ENCODE peak calls at places on chromosome 1, in seven cellular contexts. M is HCT116, U is HepG2, Z is spleen, T is suprapubic skin, L is breast epithelium, R is SK-N-SH. I is an unnamed sample.

GRCh38 chr1:89121641-89122040 is 4.3 kb downstream of the GBP2 start:
- DNase-seq in T (no peak), U (no peak), L (no peak), R (no peak), M (no peak), Z (no peak), I (no peak)

GRCh38 chr1:205014772-205015171 is 28.2 kb upstream of the CNTN2 start:
- DNase-seq in Z (no peak), U (no peak), L (no peak), R (no peak), M (no peak), T (no peak), I (no peak)

GRCh38 chr1:200107004-200107470 is 79.5 kb downstream of the NR5A2 start:
- DNase-seq in R (no peak), L (no peak), T (no peak), Z (no peak), U (no peak), M (no peak), I (no peak)

GRCh38 chr1:59346429-59346828 is 49.5 kb downstream of the FGGY start:
- DNase-seq in U (peak; percentile 37), R (no peak), Z (no peak), M (no peak), L (no peak), T (no peak), I (no peak)

GRCh38 chr1:153652795-153653507 is 5.6 kb upstream of the SNAPIN start:
- DNase-seq in M (no peak), L (peak; percentile 52), R (no peak), Z (no peak), U (no peak), T (peak; percentile 50), I (no peak)

GRCh38 chr1:6352138-6352563 is 41.4 kb downstream of the ACOT7 start:
- DNase-seq in L (peak; percentile 34), R (no peak), M (no peak), U (peak; percentile 73), T (no peak), Z (no peak), I (no peak)

GRCh38 chr1:47412437-47412836 is 3.6 kb upstream of the FOXE3 start:
- DNase-seq in R (no peak), M (no peak), T (no peak), L (no peak), U (no peak), Z (no peak), I (no peak)

GRCh38 chr1:234531181-234532132 is 52.5 kb upstream of the TARBP1 start:
- DNase-seq in T (peak; percentile 89), L (peak; percentile 82), R (no peak), Z (peak; percentile 74), M (no peak), U (no peak), I (peak; percentile 62)

GRCh38 chr1:78045850-78046778 is at the start of gene GIPC2:
- DNase-seq in M (no peak), R (peak; percentile 69), U (peak; percentile 31), L (no peak), Z (peak; percentile 80), T (no peak), I (peak; percentile 43)

GRCh38 chr1:229383961-229384360 is 41.1 kb upstream of the CCSAP start:
- DNase-seq in R (no peak), L (no peak), T (no peak), M (no peak), Z (no peak), U (no peak), I (no peak)

GRCh38 chr1:236023926-236024565 is 40.8 kb downstream of the NID1 start:
- DNase-seq in T (no peak), Z (no peak), L (no peak), M (no peak), R (no peak), U (no peak), I (no peak)

GRCh38 chr1:154730251-154730650 is 122.3 kb upstream of the ADAR start:
- DNase-seq in U (no peak), Z (no peak), L (no peak), T (no peak), R (no peak), M (no peak), I (no peak)

GRCh38 chr1:185337221-185337620 is 20.2 kb upstream of the IVNS1ABP start:
- DNase-seq in U (no peak), T (no peak), Z (no peak), M (no peak), R (no peak), L (no peak), I (no peak)

GRCh38 chr1:67626495-67627235 is 58.3 kb upstream of the GADD45A start:
- DNase-seq in Z (no peak), M (peak; percentile 7), L (no peak), R (no peak), U (no peak), T (no peak), I (no peak)

GRCh38 chr1:174243451-174244000 is 84.2 kb downstream of the RABGAP1L start:
- DNase-seq in Z (no peak), R (no peak), M (no peak), T (no peak), L (no peak), U (no peak), I (no peak)

GRCh38 chr1:98389809-98390208 is 271.7 kb upstream of the SNX7 start:
- DNase-seq in Z (no peak), R (no peak), L (no peak), T (no peak), U (no peak), M (no peak), I (no peak)

GRCh38 chr1:179719272-179719671 is 23.8 kb upstream of the FAM163A start:
- DNase-seq in U (no peak), T (no peak), M (no peak), Z (no peak), R (no peak), L (no peak), I (no peak)

GRCh38 chr1:26771643-26772321 is 16.0 kb upstream of the PIGV start:
- DNase-seq in L (no peak), R (no peak), Z (no peak), T (no peak), U (peak; percentile 77), M (peak; percentile 52), I (no peak)

GRCh38 chr1:209549384-209550001 is 34.0 kb upstream of the CAMK1G start:
- DNase-seq in R (peak; percentile 15), L (no peak), U (no peak), T (no peak), M (no peak), Z (no peak), I (no peak)

GRCh38 chr1:195591917-195592672 is 1016.1 kb downstream of the KCNT2 start:
- DNase-seq in T (no peak), R (no peak), Z (no peak), M (peak; percentile 65), U (no peak), L (no peak), I (no peak)

GRCh38 chr1:40256401-40257084 is 1.5 kb upstream of the ZMPSTE24 start:
- DNase-seq in U (no peak), T (no peak), Z (no peak), M (no peak), R (no peak), L (no peak), I (no peak)
- H3K4me1 ChIP-seq in U (peaks cover 19% of the 10 kb centered on the region), T (peaks cover 31% of the 10 kb centered on the region), Z (peaks cover 46% of the 10 kb centered on the region), M (peaks cover 4% of the 10 kb centered on the region), R (peaks cover 10% of the 10 kb centered on the region), L (peaks cover 7% of the 10 kb centered on the region), I (peaks cover 52% of the 10 kb centered on the region)

GRCh38 chr1:19465650-19466049 is 19.7 kb downstream of the CAPZB start:
- DNase-seq in Z (no peak), L (no peak), R (no peak), U (no peak), M (no peak), T (no peak), I (no peak)

GRCh38 chr1:19466112-19466561 is 19.2 kb downstream of the CAPZB start:
- DNase-seq in U (no peak), L (no peak), M (no peak), Z (peak; percentile 64), R (no peak), T (no peak), I (no peak)

GRCh38 chr1:19469004-19469403 is 16.3 kb downstream of the CAPZB start:
- DNase-seq in L (no peak), T (no peak), R (no peak), Z (peak; percentile 51), U (no peak), M (no peak), I (no peak)

GRCh38 chr1:19467199-19468187 is 17.8 kb downstream of the CAPZB start:
- DNase-seq in R (no peak), U (no peak), T (no peak), Z (peak; percentile 61), L (no peak), M (no peak), I (no peak)

DNA sequence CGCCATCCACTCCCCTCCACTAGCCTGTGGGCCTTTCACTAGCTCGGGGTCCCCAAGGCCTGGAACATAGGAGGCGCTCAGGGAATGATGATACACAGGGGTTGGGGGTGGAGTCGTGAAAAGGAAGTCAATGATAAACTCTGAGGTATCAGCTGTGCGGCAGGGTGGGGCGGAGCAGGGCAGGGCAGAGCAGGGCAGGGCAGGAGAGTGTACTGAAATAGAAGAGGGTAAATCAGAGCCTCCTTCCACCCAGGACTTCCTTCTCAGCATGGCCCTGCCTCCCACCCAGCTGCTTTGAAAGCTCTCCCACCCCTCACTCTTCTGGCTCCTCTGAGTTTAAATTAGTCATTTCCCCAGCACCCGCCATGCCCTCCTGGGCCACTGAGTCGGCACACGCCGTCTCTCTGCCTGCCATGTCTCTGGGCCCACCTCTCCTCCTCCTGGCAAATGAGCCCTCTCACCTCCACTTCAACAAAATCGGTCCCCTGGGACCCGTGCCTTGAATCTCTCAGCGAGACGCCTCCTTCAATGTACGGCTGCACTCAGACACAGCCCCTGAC is 16.9 kb downstream of the CAPZB start:
- DNase-seq in U (peak; percentile 60), T (no peak), R (no peak), L (no peak), M (no peak), Z (peak; percentile 93), I (peak; percentile 75)
- TF ChIP-seq POLR2AphosphoS5 in U (no peak), T (no peak), R (no peak), L (no peak), M (peak; percentile 21), Z (peak; percentile 35), I (no peak)

GRCh38 chr1:4515727-4516289 is 138.6 kb upstream of the AJAP1 start:
- DNase-seq in L (no peak), U (no peak), M (no peak), T (no peak), Z (no peak), R (no peak), I (no peak)

GRCh38 chr1:4513326-4514114 is 140.9 kb upstream of the AJAP1 start:
- DNase-seq in M (no peak), U (no peak), L (no peak), Z (no peak), R (no peak), T (no peak), I (no peak)

GRCh38 chr1:4510276-4510691 is 144.1 kb upstream of the AJAP1 start:
- DNase-seq in R (no peak), T (no peak), M (no peak), U (no peak), L (peak; percentile 39), Z (no peak), I (no peak)

GRCh38 chr1:4511374-4511773 is 143.0 kb upstream of the AJAP1 start:
- DNase-seq in R (no peak), T (no peak), Z (no peak), M (no peak), L (no peak), U (no peak), I (no peak)

GRCh38 chr1:4512622-4513021 is 141.8 kb upstream of the AJAP1 start:
- DNase-seq in U (no peak), L (no peak), M (no peak), Z (no peak), T (no peak), R (no peak), I (no peak)
- H3K9me3 ChIP-seq in U (no peaks in the 10 kb centered on the region), L (no peaks in the 10 kb centered on the region), M (no peaks in the 10 kb centered on the region), Z (no peaks in the 10 kb centered on the region), T (no peaks in the 10 kb centered on the region), R (no peaks in the 10 kb centered on the region), I (no peaks in the 10 kb centered on the region)

GRCh38 chr1:28173151-28173979 is 3.1 kb downstream of the PTAFR start:
- DNase-seq in Z (peak; percentile 73), M (no peak), U (peak; percentile 59), R (no peak), L (no peak), T (no peak), I (no peak)
- H3K4me1 ChIP-seq in Z (peaks cover 99% of the 10 kb centered on the region), M (no peaks in the 10 kb centered on the region), U (peaks cover 60% of the 10 kb centered on the region), R (no peaks in the 10 kb centered on the region), L (no peaks in the 10 kb centered on the region), T (peaks cover 22% of the 10 kb centered on the region), I (peaks cover 40% of the 10 kb centered on the region)